ENCODE peak calls at places on chromosomes 3 and 15, in seven cellular contexts. S is neuronal stem cell, U is NCI-H1694 treated with DMSO at 0.1 percent for 48 hours, Q is WTC11, T is B cell, P is astrocyte of the spinal cord, E is left cardiac atrium. J is an unnamed sample.

GRCh38 chr3:30435950-30436349 is 170.5 kb upstream of the TGFBR2 start:
- DNase-seq in S (no peak), U (no peak), Q (no peak), T (no peak), P (no peak), E (no peak), J (no peak)

GRCh38 chr3:179452166-179452544 is 885 bp upstream of the GNB4 start:
- DNase-seq in S (no peak), U (no peak), Q (no peak), T (no peak), P (peak; percentile 85), E (no peak), J (no peak)

GRCh38 chr3:46713898-46714552 is 3.6 kb downstream of the PRSS50 start:
- DNase-seq in S (no peak), U (no peak), Q (peak; percentile 7), T (peak; percentile 39), P (no peak), E (no peak), J (peak; percentile 74)

GRCh38 chr3:16452265-16452664 is 61.2 kb downstream of the RFTN1 start:
- DNase-seq in S (no peak), U (no peak), Q (no peak), T (no peak), P (peak; percentile 79), E (no peak), J (no peak)

GRCh38 chr3:197854596-197855343 is 63.7 kb downstream of the LRCH3 start:
- DNase-seq in S (no peak), U (no peak), Q (peak; percentile 74), T (no peak), P (peak; percentile 98), E (no peak), J (no peak)

GRCh38 chr3:150449169-150449721 is 41.1 kb downstream of the TSC22D2 start:
- DNase-seq in S (no peak), U (no peak), Q (no peak), T (no peak), P (peak; percentile 77), E (no peak), J (no peak)

GRCh38 chr3:118144919-118145318 is 889.7 kb downstream of the IGSF11 start:
- DNase-seq in S (no peak), U (no peak), Q (peak; percentile 31), T (no peak), P (no peak), E (no peak), J (no peak)

GRCh38 chr3:101687142-101687931 is 819 bp upstream of the RPL24 start:
- DNase-seq in S (no peak), U (no peak), Q (no peak), T (no peak), P (no peak), E (no peak), J (no peak)

GRCh38 chr15:99452010-99452409 is 113.8 kb upstream of the MEF2A start:
- DNase-seq in S (no peak), U (no peak), Q (no peak), T (no peak), P (no peak), E (no peak), J (peak; percentile 56)

GRCh38 chr3:7953449-7954015 is 548.1 kb upstream of the LMCD1 start:
- DNase-seq in S (no peak), U (no peak), Q (no peak), T (no peak), P (no peak), E (no peak), J (no peak)

GRCh38 chr3:14428087-14429067 is 26.0 kb downstream of the SLC6A6 start:
- DNase-seq in S (no peak), U (no peak), Q (no peak), T (no peak), P (peak; percentile 47), E (peak; percentile 68), J (no peak)

GRCh38 chr3:18445421-18446066 is 20.4 kb upstream of the SATB1 start:
- DNase-seq in S (no peak), U (no peak), Q (no peak), T (peak; percentile 82), P (no peak), E (no peak), J (no peak)

GRCh38 chr3:162632672-162633071 is 1136.1 kb downstream of the OTOL1 start:
- DNase-seq in S (no peak), U (no peak), Q (no peak), T (no peak), P (peak; percentile 4), E (no peak), J (no peak)

GRCh38 chr3:162489853-162490252 is 993.2 kb downstream of the OTOL1 start:
- DNase-seq in S (no peak), U (no peak), Q (no peak), T (no peak), P (peak; percentile 12), E (no peak), J (no peak)

GRCh38 chr3:160804762-160805161 is 48.7 kb downstream of the PPM1L start:
- DNase-seq in S (no peak), U (peak; percentile 87), Q (no peak), T (no peak), P (no peak), E (peak; percentile 60), J (no peak)

GRCh38 chr15:47404877-47405276 is 312.4 kb upstream of the SEMA6D start:
- DNase-seq in S (no peak), U (no peak), Q (no peak), T (no peak), P (no peak), E (no peak), J (no peak)